ENCODE peak calls at places on chromosomes 5 and 9, in nine cellular contexts. B is CD8-positive, alpha-beta T cell; G is PC-3; V is SK-N-SH; I is nephron progenitor cell; Z is endothelial cell; F is GM12864; Y is AG09319; J is bronchial epithelial cell. T is an unnamed sample.

GRCh38 chr5:154771383-154771901 is 16.3 kb downstream of the LARP1 start:
- DNase-seq in G (no peak), V (peak), F (no peak), Z (peak), I (no peak), J (no peak), B (no peak), Y (peak), T (no peak)

GRCh38 chr5:3818612-3819011 is 223.0 kb downstream of the IRX1 start:
- DNase-seq in J (no peak), F (no peak), G (no peak), I (no peak), Z (no peak), V (no peak), B (no peak), Y (no peak), T (no peak)

GRCh38 chr9:121133104-121133816 is 58.5 kb downstream of the CNTRL start:
- DNase-seq in Y (no peak), G (no peak), Z (no peak), I (peak), J (peak), B (peak), V (no peak), F (peak), T (no peak)

GRCh38 chr9:115200711-115201505 is 83.0 kb upstream of the TNC start:
- DNase-seq in B (no peak), Y (no peak), I (no peak), V (no peak), G (no peak), F (no peak), Z (no peak), J (peak), T (no peak)

GRCh38 chr9:93292664-93293328 is 108.9 kb downstream of the WNK2 start:
- DNase-seq in Y (no peak), B (no peak), J (no peak), G (no peak), I (no peak), V (no peak), Z (no peak), F (no peak), T (no peak)

GRCh38 chr5:91291628-91292569 is 91.2 kb downstream of the ARRDC3 start:
- DNase-seq in V (no peak), F (no peak), G (no peak), B (no peak), I (no peak), J (no peak), Z (no peak), Y (no peak), T (no peak)

GRCh38 chr5:154972476-154973080 is 31.7 kb downstream of the MRPL22 start:
- DNase-seq in Y (peak), I (peak), J (peak), B (no peak), G (peak), Z (peak), V (peak), F (no peak), T (no peak)

GRCh38 chr9:6894135-6894534 is 136.4 kb downstream of the KDM4C start:
- DNase-seq in V (no peak), Z (no peak), F (peak), B (no peak), J (no peak), I (no peak), Y (no peak), G (no peak), T (no peak)

GRCh38 chr9:129666575-129666974 is 1.1 kb downstream of the PRRX2 start:
- DNase-seq in B (no peak), Y (no peak), F (no peak), Z (no peak), G (no peak), I (peak), V (peak), J (no peak), T (no peak)

GRCh38 chr5:25713259-25713658 is 1068.5 kb upstream of the CDH10 start:
- DNase-seq in B (no peak), V (no peak), Z (peak), F (no peak), J (no peak), G (peak), I (peak), Y (no peak), T (no peak)

GRCh38 chr9:91119147-91119546 is 242.6 kb downstream of the AUH start:
- DNase-seq in I (no peak), G (peak), Z (peak), V (no peak), J (peak), B (no peak), F (no peak), Y (no peak), T (no peak)

GRCh38 chr5:31049933-31050704 is 143.4 kb upstream of the CDH6 start:
- DNase-seq in I (no peak), F (no peak), J (peak), Z (no peak), B (no peak), G (peak), Y (no peak), V (no peak), T (no peak)

GRCh38 chr5:28014779-28015178 is 976.4 kb upstream of the CDH9 start:
- DNase-seq in Z (no peak), B (no peak), I (no peak), V (peak), Y (no peak), G (peak), F (no peak), J (peak), T (no peak)

GRCh38 chr5:59786271-59786805 is 107.2 kb downstream of the PDE4D start:
- DNase-seq in I (no peak), J (peak), B (no peak), Z (no peak), V (peak), Y (peak), G (peak), F (no peak), T (no peak)

GRCh38 chr5:86748538-86749105 is 130.9 kb downstream of the COX7C start:
- DNase-seq in B (no peak), Z (no peak), J (peak), Y (no peak), F (no peak), I (no peak), G (peak), V (no peak), T (no peak)

GRCh38 chr9:90915693-90916092 is 114.1 kb downstream of the SYK start:
- DNase-seq in Z (peak), I (peak), F (no peak), B (no peak), G (peak), Y (no peak), J (no peak), V (peak), T (no peak)

GRCh38 chr9:97480749-97481148 is 20.7 kb upstream of the TMOD1 start:
- DNase-seq in V (peak), Z (no peak), G (no peak), J (no peak), I (no peak), F (no peak), Y (no peak), B (no peak), T (no peak)

GRCh38 chr9:34990908-34991832 is 1.6 kb downstream of the DNAJB5 start:
- DNase-seq in Y (no peak), G (no peak), Z (no peak), I (no peak), F (no peak), B (no peak), V (no peak), J (no peak), T (no peak)

GRCh38 chr5:171336486-171337206 is 27.6 kb downstream of the TLX3 start:
- DNase-seq in F (no peak), G (peak), Z (peak), Y (peak), V (no peak), I (peak), J (peak), B (no peak), T (no peak)

GRCh38 chr5:74382864-74383618 is 257.5 kb downstream of the ENC1 start:
- DNase-seq in V (peak), Y (peak), I (peak), J (peak), Z (no peak), F (no peak), B (no peak), G (peak), T (no peak)

GRCh38 chr9:37471942-37472679 is 6.9 kb upstream of the ZBTB5 start:
- DNase-seq in G (peak), F (no peak), I (no peak), J (peak), Z (peak), B (no peak), Y (peak), V (no peak), T (no peak)

GRCh38 chr5:132764671-132765070 is 12.4 kb downstream of the SEPTIN8 start:
- DNase-seq in F (no peak), G (no peak), Z (no peak), I (no peak), V (no peak), Y (no peak), J (no peak), B (no peak), T (no peak)

GRCh38 chr5:139676951-139677367 is 28.8 kb downstream of the CXXC5 start:
- DNase-seq in I (peak), Y (no peak), V (peak), J (no peak), B (no peak), F (no peak), Z (no peak), G (no peak), T (no peak)

GRCh38 chr5:73338201-73339126 is 110.1 kb downstream of the FOXD1 start:
- DNase-seq in I (no peak), J (no peak), G (peak), Z (no peak), Y (peak), B (no peak), F (no peak), V (no peak), T (no peak)

GRCh38 chr9:137280478-137281344 is 3.2 kb downstream of the TOR4A start:
- DNase-seq in F (no peak), V (peak), J (no peak), Y (no peak), I (peak), B (no peak), G (no peak), Z (peak), T (no peak)

GRCh38 chr9:137279741-137280477 is 2.4 kb downstream of the TOR4A start:
- DNase-seq in Z (no peak), F (no peak), J (no peak), G (no peak), B (no peak), V (no peak), Y (no peak), I (no peak), T (no peak)

GRCh38 chr9:137277329-137278041 is at the start of gene TOR4A:
- DNase-seq in I (peak), G (peak), J (peak), Y (peak), F (no peak), Z (peak), B (no peak), V (no peak), T (no peak)

GRCh38 chr9:137278061-137278912 is 761 bp downstream of the TOR4A start:
- DNase-seq in F (no peak), I (no peak), B (no peak), Y (no peak), J (no peak), Z (peak), V (peak), G (no peak), T (no peak)

DNA sequence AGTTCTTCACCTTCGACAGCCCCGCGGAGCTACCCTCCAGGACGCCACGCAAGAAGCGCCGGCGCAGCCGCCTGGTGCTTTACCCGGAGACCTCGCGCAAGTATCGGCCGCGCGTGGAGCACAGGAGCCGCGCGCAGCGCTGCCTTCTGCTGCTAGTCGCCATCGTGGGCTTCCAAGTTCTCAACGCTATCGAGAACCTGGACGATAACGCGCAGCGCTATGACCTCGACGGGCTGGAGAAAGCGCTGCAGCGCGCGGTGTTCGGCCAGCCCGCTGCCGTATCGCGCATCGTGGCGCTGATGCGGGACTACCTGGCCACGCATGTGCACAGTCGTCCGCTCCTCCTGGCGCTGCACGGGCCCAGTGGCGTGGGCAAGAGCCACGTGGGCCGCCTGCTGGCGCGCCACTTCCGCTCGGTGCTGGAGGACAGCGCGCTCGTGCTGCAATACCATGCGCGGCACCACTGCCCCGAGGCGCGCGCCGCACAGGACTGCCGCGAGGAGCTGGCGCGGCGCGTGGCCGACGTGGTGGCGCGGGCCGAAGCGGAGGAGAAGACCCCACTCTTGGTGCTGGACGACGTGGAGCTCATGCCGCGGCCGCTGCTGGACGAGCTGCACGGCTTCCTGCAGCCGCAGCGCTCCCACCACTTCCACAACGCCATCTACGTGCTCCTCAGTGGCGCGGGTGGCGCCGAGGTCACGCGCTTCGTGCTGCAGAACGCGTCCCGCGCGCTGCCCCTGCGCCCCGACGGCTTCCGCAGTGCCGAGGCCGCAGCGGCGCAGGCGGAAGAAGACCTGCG is 1.6 kb downstream of the TOR4A start:
- DNase-seq in B (no peak), I (no peak), G (no peak), Y (no peak), V (peak), J (no peak), Z (no peak), F (no peak), T (no peak)
- TF ChIP-seq CTCF in B (no peak), I (no peak), G (no peak), Y (no peak), V (no peak), J (no peak), Z (no peak), F (no peak), T (no peak)

DNA sequence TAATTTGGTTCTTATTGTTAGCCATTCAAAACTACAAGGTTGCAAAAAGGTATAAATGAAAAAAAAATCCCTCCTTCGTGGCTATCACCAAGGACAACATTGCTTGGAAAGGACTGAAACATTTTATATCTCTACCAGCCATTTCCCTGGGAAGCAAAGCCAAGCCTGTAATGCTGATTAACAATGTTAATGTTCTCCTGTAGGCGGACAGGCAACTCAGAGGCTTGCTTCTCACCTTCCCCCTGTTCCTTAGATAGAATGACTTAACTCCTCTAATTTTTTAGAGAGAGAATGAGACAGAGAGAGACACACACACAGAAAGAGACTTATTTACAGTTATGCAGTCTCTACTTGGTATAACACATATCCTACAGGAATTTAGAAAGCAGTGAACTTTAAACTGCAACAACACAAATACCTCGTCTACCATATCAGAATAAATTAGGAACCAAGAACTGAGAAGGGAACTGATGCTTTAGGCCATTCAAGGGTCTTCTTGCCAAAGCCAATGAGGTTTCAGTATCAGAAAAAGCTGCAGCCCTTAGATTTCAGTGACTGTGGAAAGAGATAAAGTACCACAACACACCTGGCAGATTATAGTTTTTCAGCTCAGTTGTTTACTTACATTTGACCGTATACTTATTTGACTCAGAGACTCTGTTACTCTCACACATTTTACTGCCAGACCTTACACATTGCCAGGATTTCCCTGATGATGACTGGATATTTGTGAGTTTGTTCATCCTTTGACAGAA is 20.9 kb upstream of the MAN2A1 start:
- DNase-seq in Z (no peak), Y (no peak), G (no peak), B (no peak), I (no peak), F (peak), J (no peak), V (no peak), T (no peak)
- TF ChIP-seq CTCF in Z (no peak), Y (no peak), G (no peak), B (no peak), I (no peak), F (no peak), J (no peak), V (no peak), T (no peak)

GRCh38 chr5:145829708-145830361 is 5.3 kb downstream of the PRELID2 start:
- DNase-seq in B (no peak), I (no peak), G (peak), J (no peak), Z (no peak), V (no peak), F (no peak), Y (no peak), T (no peak)

GRCh38 chr5:145827275-145827674 is 7.9 kb downstream of the PRELID2 start:
- DNase-seq in V (no peak), B (no peak), J (peak), F (no peak), G (no peak), I (no peak), Y (no peak), Z (no peak), T (no peak)

GRCh38 chr5:145824040-145824439 is 11.1 kb downstream of the PRELID2 start:
- DNase-seq in I (no peak), J (no peak), V (no peak), Z (no peak), F (no peak), Y (no peak), B (no peak), G (no peak), T (no peak)

GRCh38 chr5:145826869-145827268 is 8.3 kb downstream of the PRELID2 start:
- DNase-seq in V (no peak), I (no peak), J (no peak), G (no peak), F (no peak), B (no peak), Z (no peak), Y (no peak), T (no peak)

GRCh38 chr5:145825751-145826180 is 9.4 kb downstream of the PRELID2 start:
- DNase-seq in F (peak), Z (peak), V (peak), I (no peak), B (no peak), J (peak), Y (peak), G (peak), T (no peak)
- TF ChIP-seq CTCF in F (peak), Z (peak), V (peak), I (peak), B (peak), J (peak), Y (peak), G (peak), T (peak)

DNA sequence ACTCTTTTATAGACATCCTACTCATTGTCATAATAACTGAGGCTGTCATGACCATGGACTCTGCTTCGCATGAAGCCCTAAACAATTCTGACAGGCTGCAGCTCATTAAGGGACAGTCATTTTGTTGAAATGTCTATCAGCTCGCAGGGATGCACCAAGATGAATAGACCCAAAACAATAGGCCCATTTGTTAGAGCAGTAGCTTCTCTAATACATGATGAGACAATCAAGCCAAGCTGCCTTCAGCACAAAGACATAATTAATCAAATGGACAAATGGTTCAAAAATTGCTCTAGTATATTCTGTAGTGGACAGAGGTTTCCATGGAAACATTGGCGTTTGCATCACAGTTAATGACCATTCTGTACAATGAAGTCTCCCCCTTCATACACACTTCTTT is 274.6 kb downstream of the ANXA1 start:
- DNase-seq in G (no peak), B (no peak), Z (no peak), J (no peak), Y (no peak), V (no peak), I (no peak), F (no peak), T (no peak)
- TF ChIP-seq CTCF in G (no peak), B (no peak), Z (no peak), J (no peak), Y (no peak), V (no peak), I (no peak), F (no peak), T (no peak)

GRCh38 chr9:5231212-5231611 is at the start of gene INSL4:
- DNase-seq in F (no peak), G (peak), V (no peak), Y (no peak), B (no peak), J (peak), I (no peak), Z (no peak), T (no peak)
- TF ChIP-seq CTCF in F (no peak), G (no peak), V (no peak), Y (no peak), B (no peak), J (no peak), I (no peak), Z (no peak), T (no peak)

DNA sequence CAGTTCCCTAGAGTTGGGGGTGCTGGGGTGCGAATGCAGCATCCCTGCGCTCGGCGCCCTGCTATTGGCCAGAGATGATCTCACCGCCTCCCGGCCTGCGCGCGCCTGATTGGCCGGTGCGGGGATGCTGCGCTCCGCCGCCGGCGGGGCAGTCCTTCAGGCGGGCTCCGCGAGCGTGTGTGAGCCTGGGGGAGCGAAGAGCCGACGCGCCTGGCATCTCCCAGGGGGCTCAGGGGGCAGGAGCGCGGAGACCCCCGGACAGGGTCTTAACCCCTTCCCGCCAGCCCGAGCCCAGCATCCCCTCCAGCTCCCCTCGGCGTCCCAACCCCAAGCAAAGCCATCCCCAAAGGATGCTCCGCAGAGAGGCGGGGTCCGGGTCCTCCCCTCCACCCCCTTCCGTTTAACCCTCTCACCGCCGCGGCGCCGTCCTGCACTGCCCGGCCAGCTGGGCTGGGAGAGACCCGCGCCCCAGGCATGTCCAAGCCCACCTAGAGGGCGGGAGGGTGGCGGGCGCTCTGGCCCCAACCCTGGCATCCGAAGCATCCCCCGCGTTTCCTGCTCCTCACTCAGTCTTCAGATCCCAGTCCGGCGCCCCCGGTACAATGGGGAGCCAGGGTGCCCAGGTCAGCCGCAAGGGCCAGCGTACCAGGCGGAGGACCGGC is 19.1 kb upstream of the TOR2A start:
- DNase-seq in G (no peak), Z (peak), B (no peak), F (no peak), V (peak), Y (no peak), J (no peak), I (peak), T (peak)
- TF ChIP-seq CTCF in G (no peak), Z (no peak), B (no peak), F (no peak), V (no peak), Y (no peak), J (no peak), I (no peak), T (no peak)